ENCODE peak calls at places on chromosomes 12 and 14, in ten cellular contexts. S, X, H, W, R, K, Z, V, N and L are unnamed samples.

GRCh38 chr12:1848741-1849140 is 28.4 kb downstream of the LRTM2 start:
- DNase-seq in S (no peak), X (peak; percentile 33), H (no peak), W (no peak), R (no peak), K (no peak), Z (no peak), V (no peak), N (no peak), L (no peak)

GRCh38 chr12:57126561-57126960 is 1.7 kb upstream of the LRP1 start:
- DNase-seq in S (no peak), X (no peak), H (no peak), W (no peak), R (no peak), K (no peak), Z (no peak), V (peak; percentile 15), N (no peak), L (no peak)

GRCh38 chr14:50812180-50812579 is 18.8 kb downstream of the NIN start:
- DNase-seq in S (no peak), X (no peak), H (no peak), W (no peak), R (no peak), K (no peak), Z (no peak), V (no peak), N (no peak), L (no peak)

GRCh38 chr12:55906056-55906455 is 21.6 kb downstream of the PYM1 start:
- DNase-seq in S (no peak), X (no peak), H (no peak), W (no peak), R (no peak), K (no peak), Z (no peak), V (no peak), N (no peak), L (peak; percentile 27)

GRCh38 chr12:70606001-70606400 is 31.2 kb downstream of the PTPRB start:
- DNase-seq in S (no peak), X (no peak), H (no peak), W (no peak), R (no peak), K (no peak), Z (no peak), V (no peak), N (no peak), L (no peak)

GRCh38 chr12:50505945-50506344 is 1.2 kb downstream of the DIP2B start:
- DNase-seq in S (peak; percentile 85), X (no peak), H (no peak), W (no peak), R (no peak), K (no peak), Z (peak; percentile 38), V (peak; percentile 32), N (no peak), L (no peak)

GRCh38 chr12:124545508-124546418 is 21.6 kb downstream of the NCOR2 start:
- DNase-seq in S (no peak), X (no peak), H (no peak), W (peak; percentile 34), R (no peak), K (no peak), Z (no peak), V (peak; percentile 64), N (peak; percentile 79), L (peak; percentile 67)

GRCh38 chr12:52952082-52952801 is 3.3 kb downstream of the KRT18 start:
- DNase-seq in S (peak; percentile 60), X (peak; percentile 71), H (no peak), W (peak; percentile 39), R (no peak), K (no peak), Z (peak; percentile 92), V (peak; percentile 70), N (no peak), L (no peak)

GRCh38 chr12:107749094-107749493 is 11.8 kb downstream of the PRDM4 start:
- DNase-seq in S (no peak), X (no peak), H (no peak), W (no peak), R (no peak), K (no peak), Z (no peak), V (no peak), N (no peak), L (peak; percentile 25)

GRCh38 chr14:55579724-55580400 is at the start of gene KTN1:
- DNase-seq in S (peak; percentile 84), X (peak; percentile 77), H (peak; percentile 58), W (peak; percentile 91), R (peak; percentile 80), K (peak; percentile 79), Z (peak; percentile 86), V (peak; percentile 89), N (peak; percentile 67), L (peak; percentile 62)

GRCh38 chr14:55582741-55583140 is 2.7 kb downstream of the KTN1 start:
- DNase-seq in S (no peak), X (no peak), H (no peak), W (no peak), R (no peak), K (no peak), Z (no peak), V (no peak), N (no peak), L (no peak)

GRCh38 chr14:55578511-55578910 is 1.5 kb upstream of the KTN1 start:
- DNase-seq in S (peak; percentile 71), X (no peak), H (no peak), W (no peak), R (no peak), K (no peak), Z (no peak), V (no peak), N (no peak), L (no peak)

GRCh38 chr14:55581011-55581806 is 1.2 kb downstream of the KTN1 start:
- DNase-seq in S (peak; percentile 74), X (peak; percentile 52), H (peak; percentile 26), W (peak; percentile 63), R (no peak), K (peak; percentile 77), Z (peak; percentile 35), V (peak; percentile 44), N (no peak), L (no peak)

GRCh38 chr14:55580401-55581010 is 499 bp downstream of the KTN1 start:
- DNase-seq in S (peak; percentile 28), X (no peak), H (no peak), W (peak; percentile 70), R (peak; percentile 52), K (no peak), Z (peak; percentile 33), V (peak; percentile 47), N (peak; percentile 33), L (no peak)
- TF ChIP-seq POLR2A in S (no peak), X (no peak), H (no peak), W (no peak), R (no peak), K (no peak), Z (no peak), V (no peak), N (no peak), L (no peak)

GRCh38 chr12:120265483-120266179 is at the start of gene PXN:
- DNase-seq in S (peak; percentile 91), X (peak; percentile 86), H (peak; percentile 76), W (peak; percentile 91), R (peak; percentile 88), K (peak; percentile 97), Z (peak; percentile 87), V (peak; percentile 93), N (peak; percentile 84), L (peak; percentile 74)
- TF ChIP-seq POLR2A in S (no peak), X (peak; percentile 18), H (peak; percentile 67), W (no peak), R (peak; percentile 51), K (no peak), Z (peak; percentile 55), V (peak; percentile 52), N (no peak), L (peak; percentile 66)

GRCh38 chr12:6424848-6425247 is 19.9 kb upstream of the CD27 start:
- DNase-seq in S (no peak), X (no peak), H (no peak), W (no peak), R (no peak), K (no peak), Z (no peak), V (no peak), N (no peak), L (no peak)

GRCh38 chr12:6426882-6427671 is 17.7 kb upstream of the CD27 start:
- DNase-seq in S (no peak), X (no peak), H (no peak), W (no peak), R (no peak), K (no peak), Z (no peak), V (peak; percentile 58), N (no peak), L (no peak)

GRCh38 chr12:6423267-6424007 is 21.3 kb upstream of the CD27 start:
- DNase-seq in S (peak; percentile 91), X (peak; percentile 73), H (peak; percentile 87), W (peak; percentile 92), R (peak; percentile 90), K (peak; percentile 77), Z (peak; percentile 93), V (peak; percentile 87), N (peak; percentile 56), L (peak; percentile 71)

GRCh38 chr12:6425588-6426531 is 18.9 kb upstream of the CD27 start:
- DNase-seq in S (peak; percentile 40), X (no peak), H (no peak), W (no peak), R (no peak), K (no peak), Z (no peak), V (no peak), N (no peak), L (no peak)

DNA sequence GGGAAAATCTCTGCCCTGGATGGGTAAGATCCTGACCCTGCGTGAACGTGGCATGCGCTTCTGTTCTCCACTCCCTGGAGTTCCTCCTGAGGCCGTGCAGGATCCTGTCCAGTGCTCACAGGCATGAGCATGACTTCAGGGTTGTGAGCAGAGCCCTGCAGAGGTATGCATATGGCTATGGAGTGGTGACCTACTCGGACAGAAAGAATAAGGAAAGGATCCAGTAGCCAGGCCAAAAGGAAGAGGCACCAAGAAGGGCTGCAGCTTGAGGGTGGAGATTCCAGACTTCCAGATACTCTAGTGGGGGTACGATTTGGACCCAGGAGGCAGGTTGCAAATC is 20.8 kb upstream of the CD27 start:
- DNase-seq in S (no peak), X (no peak), H (no peak), W (no peak), R (no peak), K (no peak), Z (no peak), V (no peak), N (no peak), L (no peak)
- TF ChIP-seq POLR2A in S (no peak), X (no peak), H (no peak), W (no peak), R (no peak), K (no peak), Z (no peak), V (no peak), N (no peak), L (no peak)

GRCh38 chr12:122054842-122055544 is 23.6 kb upstream of the MLXIP start:
- DNase-seq in S (no peak), X (no peak), H (no peak), W (no peak), R (no peak), K (no peak), Z (no peak), V (no peak), N (no peak), L (no peak)
- TF ChIP-seq POLR2A in S (no peak), X (no peak), H (no peak), W (no peak), R (no peak), K (no peak), Z (no peak), V (no peak), N (no peak), L (no peak)